ENCODE peak calls at places on chromosomes 5 and 9, in four cellular contexts. One of them, this sample, is unnamed.

GRCh38 chr5:67050125-67050524 is 146.5 kb downstream of the CD180 start:
- DNase-seq in GM12878: no peak
- DNase-seq in K562: no peak
- DNase-seq in HL-60: no peak
- DNase-seq in this sample: no peak

GRCh38 chr9:130770679-130771442 is 64.2 kb upstream of the ABL1 start:
- DNase-seq in GM12878: no peak
- DNase-seq in K562: peak
- DNase-seq in HL-60: peak
- DNase-seq in this sample: no peak

GRCh38 chr9:127178646-127179632 is 56.5 kb upstream of the ANGPTL2 start:
- DNase-seq in K562: no peak
- DNase-seq in HL-60: no peak
- DNase-seq in GM12878: no peak
- DNase-seq in this sample: no peak

GRCh38 chr5:125486634-125487033 is 740.2 kb upstream of the ZNF608 start:
- DNase-seq in HL-60: no peak
- DNase-seq in GM12878: no peak
- DNase-seq in K562: no peak
- DNase-seq in this sample: no peak

GRCh38 chr5:136194611-136195010 is 1.6 kb upstream of the SMIM32 start:
- DNase-seq in K562: no peak
- DNase-seq in GM12878: no peak
- DNase-seq in HL-60: no peak
- DNase-seq in this sample: no peak

GRCh38 chr9:72951520-72952393 is 1.1 kb downstream of the ALDH1A1 start:
- DNase-seq in K562: no peak
- DNase-seq in HL-60: no peak
- DNase-seq in GM12878: no peak
- DNase-seq in this sample: no peak

GRCh38 chr5:148776780-148777179 is 49.6 kb upstream of the ADRB2 start:
- DNase-seq in GM12878: no peak
- DNase-seq in K562: no peak
- DNase-seq in HL-60: no peak
- DNase-seq in this sample: no peak

GRCh38 chr5:60332244-60333018 is 367.5 kb downstream of the DEPDC1B start:
- DNase-seq in K562: no peak
- DNase-seq in GM12878: no peak
- DNase-seq in HL-60: no peak
- DNase-seq in this sample: no peak

GRCh38 chr5:99033014-99033931 is 104.5 kb upstream of the CHD1 start:
- DNase-seq in K562: no peak
- DNase-seq in GM12878: no peak
- DNase-seq in HL-60: no peak
- DNase-seq in this sample: no peak

GRCh38 chr5:112694853-112695709 is 42.6 kb upstream of the APC start:
- DNase-seq in GM12878: no peak
- DNase-seq in K562: no peak
- DNase-seq in HL-60: no peak
- DNase-seq in this sample: no peak

GRCh38 chr5:88889165-88890069 is 6.4 kb upstream of the MEF2C start:
- DNase-seq in GM12878: no peak
- DNase-seq in HL-60: no peak
- DNase-seq in K562: no peak
- DNase-seq in this sample: no peak

GRCh38 chr9:117783828-117784227 is 79.6 kb downstream of the TLR4 start:
- DNase-seq in K562: no peak
- DNase-seq in GM12878: peak
- DNase-seq in HL-60: peak
- DNase-seq in this sample: peak

GRCh38 chr9:107895524-107896001 is 406.0 kb upstream of the KLF4 start:
- DNase-seq in HL-60: no peak
- DNase-seq in GM12878: no peak
- DNase-seq in K562: no peak
- DNase-seq in this sample: no peak

GRCh38 chr5:143359869-143360268 is 43.6 kb downstream of the NR3C1 start:
- DNase-seq in GM12878: no peak
- DNase-seq in K562: no peak
- DNase-seq in HL-60: no peak
- DNase-seq in this sample: no peak

GRCh38 chr9:87792831-87793288 is 66.9 kb downstream of the CTSL start:
- DNase-seq in HL-60: peak
- DNase-seq in GM12878: peak
- DNase-seq in K562: peak
- DNase-seq in this sample: no peak

GRCh38 chr9:28158451-28158850 is 585.2 kb upstream of the C9orf72 start:
- DNase-seq in GM12878: no peak
- DNase-seq in K562: no peak
- DNase-seq in HL-60: no peak
- DNase-seq in this sample: no peak

GRCh38 chr9:136533775-136534157 is 12.1 kb downstream of the NOTCH1 start:
- DNase-seq in K562: no peak
- DNase-seq in GM12878: no peak
- DNase-seq in HL-60: peak
- DNase-seq in this sample: no peak

GRCh38 chr5:81657386-81657785 is 93.5 kb downstream of the SSBP2 start:
- DNase-seq in K562: no peak
- DNase-seq in GM12878: no peak
- DNase-seq in HL-60: no peak
- DNase-seq in this sample: no peak

GRCh38 chr5:110401881-110402280 is 324.6 kb downstream of the TMEM232 start:
- DNase-seq in HL-60: no peak
- DNase-seq in K562: no peak
- DNase-seq in GM12878: no peak
- DNase-seq in this sample: no peak

GRCh38 chr5:108238461-108238860 is 143.4 kb downstream of the FBXL17 start:
- DNase-seq in K562: no peak
- DNase-seq in GM12878: no peak
- DNase-seq in HL-60: no peak
- DNase-seq in this sample: no peak

GRCh38 chr5:1524799-1525623 is 1.3 kb upstream of the LPCAT1 start:
- DNase-seq in K562: no peak
- DNase-seq in HL-60: no peak
- DNase-seq in GM12878: no peak
- DNase-seq in this sample: no peak

GRCh38 chr5:595285-595684 is 16.9 kb upstream of the CEP72 start:
- DNase-seq in HL-60: no peak
- DNase-seq in K562: no peak
- DNase-seq in GM12878: no peak
- DNase-seq in this sample: no peak

GRCh38 chr9:36848946-36849345 is 185.1 kb downstream of the PAX5 start:
- DNase-seq in K562: no peak
- DNase-seq in GM12878: no peak
- DNase-seq in HL-60: no peak
- DNase-seq in this sample: no peak

GRCh38 chr9:36935332-36935731 is 98.7 kb downstream of the PAX5 start:
- DNase-seq in K562: no peak
- DNase-seq in HL-60: no peak
- DNase-seq in GM12878: peak
- DNase-seq in this sample: no peak

GRCh38 chr9:121564861-121565260 is 65.2 kb upstream of the GGTA1 start:
- DNase-seq in GM12878: no peak
- DNase-seq in K562: no peak
- DNase-seq in HL-60: no peak
- DNase-seq in this sample: no peak

GRCh38 chr5:174065528-174066189 is 20.2 kb downstream of the NSG2 start:
- DNase-seq in HL-60: no peak
- DNase-seq in GM12878: no peak
- DNase-seq in K562: no peak
- DNase-seq in this sample: no peak

GRCh38 chr5:172188033-172188892 is at the start of gene STK10:
- DNase-seq in K562: peak
- DNase-seq in HL-60: peak
- DNase-seq in GM12878: no peak
- DNase-seq in this sample: peak

GRCh38 chr9:126499005-126499910 is 114.5 kb upstream of the LMX1B start:
- DNase-seq in K562: peak
- DNase-seq in GM12878: no peak
- DNase-seq in HL-60: peak
- DNase-seq in this sample: peak

GRCh38 chr9:92725266-92725545 is 39.4 kb downstream of the BICD2 start:
- DNase-seq in HL-60: no peak
- DNase-seq in GM12878: no peak
- DNase-seq in K562: no peak
- DNase-seq in this sample: no peak

GRCh38 chr9:93115486-93115885 is 18.6 kb downstream of the NINJ1 start:
- DNase-seq in GM12878: no peak
- DNase-seq in K562: peak
- DNase-seq in HL-60: no peak
- DNase-seq in this sample: no peak

GRCh38 chr9:125409217-125409636 is 147.6 kb downstream of the GAPVD1 start:
- DNase-seq in K562: no peak
- DNase-seq in HL-60: no peak
- DNase-seq in GM12878: no peak
- DNase-seq in this sample: peak

GRCh38 chr5:178576591-178577351 is 13.4 kb downstream of the COL23A1 start:
- DNase-seq in HL-60: no peak
- DNase-seq in GM12878: no peak
- DNase-seq in K562: no peak
- DNase-seq in this sample: no peak

GRCh38 chr5:116275282-116275681 is 190.5 kb downstream of the COMMD10 start:
- DNase-seq in GM12878: no peak
- DNase-seq in HL-60: no peak
- DNase-seq in K562: no peak
- DNase-seq in this sample: no peak

GRCh38 chr5:116274251-116274650 is 189.4 kb downstream of the COMMD10 start:
- DNase-seq in HL-60: no peak
- DNase-seq in K562: no peak
- DNase-seq in GM12878: no peak
- DNase-seq in this sample: no peak

GRCh38 chr5:116273458-116274242 is 188.8 kb downstream of the COMMD10 start:
- DNase-seq in GM12878: peak
- DNase-seq in K562: no peak
- DNase-seq in HL-60: no peak
- DNase-seq in this sample: no peak

GRCh38 chr5:116271432-116271831 is 186.6 kb downstream of the COMMD10 start:
- DNase-seq in GM12878: no peak
- DNase-seq in K562: no peak
- DNase-seq in HL-60: no peak
- DNase-seq in this sample: no peak

GRCh38 chr5:116272281-116272941 is 187.6 kb downstream of the COMMD10 start:
- DNase-seq in HL-60: no peak
- DNase-seq in GM12878: no peak
- DNase-seq in K562: no peak
- DNase-seq in this sample: no peak
- TF ChIP-seq SPI1 in HL-60: no peak
- TF ChIP-seq SPI1 in GM12878: no peak
- TF ChIP-seq SPI1 in K562: no peak
- TF ChIP-seq SPI1 in this sample: no peak

GRCh38 chr9:438961-439768 is 224.5 kb downstream of the DOCK8 start:
- DNase-seq in K562: no peak
- DNase-seq in GM12878: no peak
- DNase-seq in HL-60: no peak
- DNase-seq in this sample: no peak
- TF ChIP-seq SPI1 in K562: no peak
- TF ChIP-seq SPI1 in GM12878: no peak
- TF ChIP-seq SPI1 in HL-60: no peak
- TF ChIP-seq SPI1 in this sample: no peak

GRCh38 chr5:34587355-34588241 is 68.5 kb upstream of the RAI14 start:
- DNase-seq in GM12878: peak
- DNase-seq in HL-60: no peak
- DNase-seq in K562: peak
- DNase-seq in this sample: no peak

GRCh38 chr5:34583167-34583566 is 73.0 kb upstream of the RAI14 start:
- DNase-seq in GM12878: no peak
- DNase-seq in K562: no peak
- DNase-seq in HL-60: no peak
- DNase-seq in this sample: no peak

GRCh38 chr5:34586117-34586885 is 69.8 kb upstream of the RAI14 start:
- DNase-seq in GM12878: no peak
- DNase-seq in HL-60: no peak
- DNase-seq in K562: peak
- DNase-seq in this sample: no peak

GRCh38 chr5:34584165-34584564 is 72.0 kb upstream of the RAI14 start:
- DNase-seq in HL-60: no peak
- DNase-seq in GM12878: no peak
- DNase-seq in K562: no peak
- DNase-seq in this sample: no peak

GRCh38 chr5:34585601-34586104 is 70.5 kb upstream of the RAI14 start:
- DNase-seq in K562: no peak
- DNase-seq in HL-60: no peak
- DNase-seq in GM12878: no peak
- DNase-seq in this sample: no peak
- TF ChIP-seq SPI1 in K562: no peak
- TF ChIP-seq SPI1 in HL-60: no peak
- TF ChIP-seq SPI1 in GM12878: no peak
- TF ChIP-seq SPI1 in this sample: no peak

GRCh38 chr5:103272377-103272776 is 13.8 kb downstream of the MACIR start:
- DNase-seq in GM12878: no peak
- DNase-seq in K562: no peak
- DNase-seq in HL-60: no peak
- DNase-seq in this sample: no peak
- TF ChIP-seq SPI1 in GM12878: no peak
- TF ChIP-seq SPI1 in K562: no peak
- TF ChIP-seq SPI1 in HL-60: no peak
- TF ChIP-seq SPI1 in this sample: no peak

GRCh38 chr5:102627311-102627710 is 127.8 kb upstream of the PAM start:
- DNase-seq in HL-60: no peak
- DNase-seq in K562: no peak
- DNase-seq in GM12878: no peak
- DNase-seq in this sample: no peak
- TF ChIP-seq SPI1 in HL-60: no peak
- TF ChIP-seq SPI1 in K562: no peak
- TF ChIP-seq SPI1 in GM12878: no peak
- TF ChIP-seq SPI1 in this sample: no peak

This sample was measured in GM12891.